ENCODE peak calls at places on chromosomes 1 and 21, in seven cellular contexts. W is H4, E is retinal pigment epithelial cell, U is cardiac fibroblast, J is brain microvascular endothelial cell, S is A549, G is AG08396. L is an unnamed sample.

GRCh38 chr1:207077470-207078377 is 10.9 kb upstream of the C4BPB start:
- DNase-seq in G (peak; percentile 69), E (no peak), J (peak; percentile 81), S (peak; percentile 62), W (peak; percentile 65), U (peak; percentile 86), L (peak; percentile 69)

GRCh38 chr1:223348439-223348838 is 15.5 kb downstream of the SUSD4 start:
- DNase-seq in E (no peak), S (no peak), U (no peak), W (no peak), J (no peak), G (no peak), L (no peak)

GRCh38 chr1:222918746-222919477 is 104.1 kb downstream of the DISP1 start:
- DNase-seq in E (no peak), W (peak; percentile 59), G (no peak), S (no peak), J (no peak), U (no peak), L (no peak)

GRCh38 chr1:156893048-156893953 is at the start of gene PEAR1:
- DNase-seq in G (no peak), U (peak; percentile 44), E (no peak), J (no peak), W (no peak), S (no peak), L (peak; percentile 27)

GRCh38 chr1:243946946-243947345 is 96.9 kb upstream of the AKT3 start:
- DNase-seq in U (peak; percentile 52), S (no peak), G (peak; percentile 20), J (no peak), E (no peak), W (peak; percentile 13), L (peak; percentile 25)

GRCh38 chr1:9087411-9087810 is 18.0 kb upstream of the SLC2A5 start:
- DNase-seq in J (no peak), E (no peak), S (no peak), W (no peak), U (no peak), G (no peak), L (no peak)

GRCh38 chr1:109930252-109930993 is 19.8 kb downstream of the CSF1 start:
- DNase-seq in E (no peak), S (no peak), G (no peak), U (no peak), J (no peak), W (no peak), L (no peak)

GRCh38 chr1:13707211-13707610 is 7.2 kb downstream of the PRDM2 start:
- DNase-seq in U (peak; percentile 53), S (no peak), G (no peak), J (no peak), W (no peak), E (no peak), L (no peak)

GRCh38 chr1:147750618-147751217 is 9.7 kb downstream of the GJA5 start:
- DNase-seq in W (no peak), G (no peak), E (no peak), U (no peak), S (no peak), J (no peak), L (no peak)

GRCh38 chr1:172320723-172321122 is 99.8 kb upstream of the C1orf105 start:
- DNase-seq in G (no peak), U (peak; percentile 74), J (peak; percentile 65), S (no peak), E (no peak), W (no peak), L (no peak)

GRCh38 chr21:36297938-36298572 is 21.9 kb upstream of the MORC3 start:
- DNase-seq in G (peak; percentile 44), J (no peak), S (no peak), W (peak; percentile 26), E (no peak), U (no peak), L (peak; percentile 62)

GRCh38 chr1:204323887-204324286 is 35.8 kb downstream of the PLEKHA6 start:
- DNase-seq in U (peak; percentile 43), E (no peak), W (peak; percentile 42), J (peak; percentile 24), G (peak; percentile 52), S (peak; percentile 44), L (no peak)

GRCh38 chr1:4509206-4509605 is 145.2 kb upstream of the AJAP1 start:
- DNase-seq in S (no peak), E (no peak), G (no peak), U (no peak), J (no peak), W (no peak), L (no peak)

GRCh38 chr21:26449161-26449560 is 123.9 kb downstream of the CYYR1 start:
- DNase-seq in S (no peak), U (peak; percentile 84), W (no peak), J (peak; percentile 37), E (no peak), G (peak; percentile 18), L (no peak)

GRCh38 chr1:21329209-21329844 is 39.1 kb upstream of the ECE1 start:
- DNase-seq in S (no peak), E (no peak), J (no peak), W (no peak), G (no peak), U (no peak), L (no peak)